ENCODE peak calls at places on chromosomes 4 and X, in seven cellular contexts. X, C, M, F, A, R and Y are unnamed samples.

GRCh38 chr4:2790583-2791517 is 2.0 kb upstream of the SH3BP2 start:
- DNase-seq in F (peak), A (no peak), C (no peak), X (no peak), M (no peak), R (peak), Y (no peak)

GRCh38 chr4:11312389-11312788 is 116.3 kb downstream of the HS3ST1 start:
- DNase-seq in X (no peak), C (peak), F (no peak), R (no peak), A (no peak), M (no peak), Y (no peak)

GRCh38 chr4:138835833-138836521 is 179.6 kb upstream of the NOCT start:
- DNase-seq in A (no peak), X (no peak), M (peak), R (no peak), C (peak), F (no peak), Y (no peak)

GRCh38 chrX:72554448-72555140 is 18.0 kb downstream of the HDAC8 start:
- DNase-seq in A (peak), C (no peak), R (no peak), F (no peak), M (peak), X (peak), Y (no peak)

GRCh38 chrX:151988706-151989299 is 14.3 kb upstream of the GABRE start:
- DNase-seq in R (no peak), M (no peak), F (no peak), X (no peak), A (no peak), C (no peak), Y (no peak)

GRCh38 chr4:70706516-70706915 is 15.2 kb upstream of the RUFY3 start:
- DNase-seq in C (no peak), M (no peak), A (no peak), X (no peak), F (no peak), R (no peak), Y (no peak)

GRCh38 chr4:157096439-157096838 is 20.5 kb downstream of the GLRB start:
- DNase-seq in F (no peak), X (no peak), A (no peak), C (no peak), M (no peak), R (no peak), Y (no peak)

GRCh38 chr4:73447701-73448100 is 11.7 kb downstream of the AFP start:
- DNase-seq in A (no peak), F (no peak), M (no peak), R (no peak), X (no peak), C (no peak), Y (no peak)

GRCh38 chrX:48071064-48071985 is at the start of gene ZNF630:
- DNase-seq in C (peak), M (peak), X (peak), F (peak), R (peak), A (peak), Y (peak)

GRCh38 chrX:110123331-110123782 is 120.4 kb downstream of the TMEM164 start:
- DNase-seq in C (no peak), R (no peak), A (no peak), F (no peak), M (no peak), X (no peak), Y (no peak)

GRCh38 chr4:171834640-171835039 is 21.4 kb downstream of the GALNTL6 start:
- DNase-seq in A (no peak), C (no peak), M (no peak), X (no peak), R (no peak), F (no peak), Y (no peak)

GRCh38 chr4:137635108-137635507 is 102.8 kb upstream of the PCDH18 start:
- DNase-seq in X (no peak), R (no peak), F (no peak), C (peak), A (no peak), M (no peak), Y (no peak)

GRCh38 chr4:137631605-137632004 is 99.3 kb upstream of the PCDH18 start:
- DNase-seq in C (no peak), M (no peak), X (no peak), A (no peak), R (no peak), F (no peak), Y (no peak)

GRCh38 chr4:137635596-137635995 is 103.3 kb upstream of the PCDH18 start:
- DNase-seq in A (no peak), C (no peak), R (no peak), X (no peak), M (no peak), F (no peak), Y (no peak)

GRCh38 chr4:137630252-137630651 is 98.0 kb upstream of the PCDH18 start:
- DNase-seq in F (no peak), X (no peak), R (no peak), M (no peak), A (no peak), C (no peak), Y (no peak)

DNA sequence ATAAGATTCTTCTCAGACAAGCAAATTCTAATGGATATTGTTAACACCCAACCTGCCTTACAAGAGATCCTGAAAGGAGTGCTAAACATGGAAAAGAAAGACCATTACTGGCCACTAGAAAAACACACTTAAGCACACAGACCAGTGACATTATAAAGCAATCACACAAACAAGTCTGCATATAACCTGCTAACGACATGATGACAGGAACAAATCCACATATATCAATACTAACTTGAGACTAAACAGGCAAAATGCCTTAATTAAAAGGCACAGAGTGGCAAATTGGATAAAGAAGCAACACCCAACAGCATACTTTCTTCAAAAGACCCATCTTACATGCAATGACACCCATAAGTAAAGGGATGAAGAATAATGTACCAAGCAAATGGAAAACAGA is 100.5 kb upstream of the PCDH18 start:
- DNase-seq in R (no peak), M (no peak), X (no peak), A (no peak), F (no peak), C (no peak), Y (no peak)
- TF ChIP-seq CTCF in R (no peak), M (no peak), X (no peak), A (no peak), F (no peak), C (no peak), Y (no peak)

GRCh38 chr4:128565565-128566186 is 243.8 kb upstream of the JADE1 start:
- DNase-seq in C (no peak), F (peak), R (no peak), M (peak), X (peak), A (no peak), Y (peak)
- TF ChIP-seq CTCF in C (peak), F (no peak), R (no peak), M (peak), X (peak), A (peak), Y (peak)

GRCh38 chr4:24234288-24234848 is 344.5 kb upstream of the PPARGC1A start:
- DNase-seq in F (no peak), R (no peak), M (no peak), A (no peak), C (no peak), X (no peak), Y (no peak)

GRCh38 chr4:24237709-24238108 is 346.6 kb downstream of the DHX15 start:
- DNase-seq in A (no peak), F (no peak), R (no peak), C (no peak), X (no peak), M (no peak), Y (no peak)

GRCh38 chr4:24235609-24236008 is 345.8 kb upstream of the PPARGC1A start:
- DNase-seq in A (no peak), M (no peak), X (no peak), R (no peak), C (no peak), F (no peak), Y (no peak)

GRCh38 chr4:24240655-24241054 is 343.7 kb downstream of the DHX15 start:
- DNase-seq in A (no peak), F (no peak), M (no peak), C (no peak), R (no peak), X (no peak), Y (no peak)

DNA sequence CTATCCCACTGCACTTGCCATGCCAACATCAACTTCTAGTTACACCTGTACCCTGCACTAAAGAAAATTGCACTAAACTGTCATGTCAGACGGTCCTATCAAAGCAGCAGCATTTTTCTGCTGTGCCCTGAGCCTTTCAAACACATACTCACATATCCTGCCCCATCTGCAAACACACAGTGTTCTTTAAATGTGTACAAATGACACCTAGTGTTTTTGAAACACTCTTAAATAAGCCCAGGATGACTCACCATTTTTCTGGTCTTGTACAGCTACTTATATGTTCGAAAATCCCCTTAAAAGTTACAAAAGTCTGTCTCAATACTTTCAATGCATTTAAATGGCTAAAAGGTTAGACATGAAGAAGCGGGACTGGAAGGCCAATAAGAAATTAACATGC is 346.7 kb upstream of the PPARGC1A start:
- DNase-seq in C (no peak), F (no peak), A (no peak), M (no peak), X (no peak), R (no peak), Y (no peak)
- TF ChIP-seq CTCF in C (no peak), F (no peak), A (no peak), M (no peak), X (no peak), R (no peak), Y (no peak)

GRCh38 chr4:162499478-162499877 is 335.7 kb upstream of the FSTL5 start:
- DNase-seq in X (no peak), F (no peak), M (no peak), R (no peak), A (no peak), C (no peak), Y (peak)
- TF ChIP-seq CTCF in X (peak), F (no peak), M (peak), R (no peak), A (peak), C (peak), Y (peak)

DNA sequence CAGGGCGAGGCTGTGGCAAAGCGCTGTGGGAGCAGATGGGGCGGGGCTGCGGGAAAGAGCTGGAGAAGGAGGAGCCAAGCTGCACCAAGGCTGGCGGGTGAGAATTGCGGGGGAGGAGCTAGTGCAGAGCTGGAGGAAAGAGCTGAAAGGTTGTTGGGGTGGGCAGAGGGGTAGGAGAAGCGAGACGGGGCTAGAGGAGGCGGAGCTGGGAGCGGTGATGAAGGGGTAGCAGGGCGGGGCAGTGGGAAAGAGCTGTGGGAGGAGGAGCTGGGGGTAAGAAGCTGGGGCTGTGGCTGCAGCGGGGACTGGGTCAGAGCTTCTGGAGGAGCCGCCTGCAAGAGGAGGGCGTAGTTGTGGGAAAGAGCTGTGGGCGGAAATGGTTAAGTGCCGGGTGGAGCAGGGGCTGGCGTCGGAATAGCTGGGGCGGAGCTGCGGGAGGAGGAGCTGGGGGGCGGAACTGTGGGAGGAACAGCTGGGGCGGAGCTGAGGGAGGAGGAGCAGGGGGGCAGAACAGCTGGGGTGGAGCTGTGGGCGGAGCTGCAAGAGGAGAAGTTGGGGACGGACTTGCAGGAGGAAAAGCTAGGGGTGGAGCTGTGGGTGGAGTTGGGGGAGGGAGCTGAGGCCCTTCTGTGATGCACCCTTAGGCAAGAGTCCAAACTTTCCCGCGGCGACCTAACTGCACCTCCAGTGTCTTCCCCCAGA is 1.9 kb upstream of the EOLA2 start:
- DNase-seq in X (peak), A (peak), C (peak), R (peak), F (peak), M (peak), Y (peak)
- TF ChIP-seq CTCF in X (no peak), A (peak), C (peak), R (no peak), F (peak), M (no peak), Y (no peak)

GRCh38 chr4:742742-743311 is 37.2 kb downstream of the PCGF3 start:
- DNase-seq in X (peak), A (peak), M (peak), F (peak), C (peak), R (no peak), Y (peak)
- TF ChIP-seq CTCF in X (peak), A (peak), M (peak), F (peak), C (peak), R (peak), Y (peak)